ENCODE peak calls at places on chromosome 3, in five cellular contexts. N is GOT3; H is stimulated activated CD4-positive, alpha-beta T cell treated with anti-CD3 and anti-CD28 coated beads, Interleukin-12 subunit alpha, Interleukin-12 subunit beta, amount 100 ng/mL, for 48 hours; W is hypothalamus; S is kidney tubule cell. X is an unnamed sample.

GRCh38 chr3:194323785-194324735 is 27.1 kb downstream of the CPN2 start:
- DNase-seq in N (no peak), H (no peak), W (no peak), S (peak; percentile 64), X (peak; percentile 58)

GRCh38 chr3:78887608-78888011 is 880.2 kb downstream of the ROBO1 start:
- DNase-seq in N (no peak), H (no peak), W (no peak), S (no peak), X (no peak)

GRCh38 chr3:187450791-187451190 is 82.6 kb downstream of the RTP4 start:
- DNase-seq in N (no peak), H (no peak), W (no peak), S (no peak), X (no peak)

GRCh38 chr3:171873561-171873960 is 30.4 kb downstream of the TMEM212 start:
- DNase-seq in N (no peak), H (no peak), W (no peak), S (peak; percentile 86), X (no peak)

GRCh38 chr3:81713018-81713417 is 48.4 kb downstream of the GBE1 start:
- DNase-seq in N (no peak), H (no peak), W (no peak), S (no peak), X (no peak)

GRCh38 chr3:142866841-142867631 is 21.8 kb downstream of the PCOLCE2 start:
- DNase-seq in N (no peak), H (no peak), W (no peak), S (peak; percentile 42), X (no peak)

GRCh38 chr3:148372476-148372875 is 325.2 kb upstream of the AGTR1 start:
- DNase-seq in N (no peak), H (no peak), W (no peak), S (peak; percentile 73), X (no peak)

GRCh38 chr3:196513697-196514349 is 1.3 kb downstream of the SMCO1 start:
- DNase-seq in N (no peak), H (no peak), W (no peak), S (peak; percentile 34), X (no peak)

GRCh38 chr3:186254676-186255665 is 107.1 kb downstream of the DGKG start:
- DNase-seq in N (no peak), H (peak; percentile 38), W (no peak), S (no peak), X (peak; percentile 57)

GRCh38 chr3:151214459-151214858 is 11.4 kb upstream of the GPR171 start:
- DNase-seq in N (no peak), H (no peak), W (no peak), S (no peak), X (no peak)